ENCODE peak calls at places on chromosomes 7 and 10, in four cellular contexts. Q, W, V and J are unnamed samples.

GRCh38 chr7:28853150-28853549 is 105.0 kb downstream of the TRIL start:
- DNase-seq in W (no peak), Q (no peak), V (no peak), J (peak; percentile 13)

GRCh38 chr10:35017608-35018007 is 72.5 kb downstream of the CUL2 start:
- DNase-seq in V (no peak), Q (no peak), W (no peak), J (no peak)

GRCh38 chr7:158446706-158447105 is 140.9 kb downstream of the PTPRN2 start:
- DNase-seq in V (no peak), W (no peak), Q (no peak), J (no peak)

GRCh38 chr7:79622781-79623180 is 169.3 kb upstream of the MAGI2 start:
- DNase-seq in W (no peak), Q (no peak), V (no peak), J (peak; percentile 38)

GRCh38 chr10:96299383-96299782 is 4.9 kb upstream of the DNTT start:
- DNase-seq in V (no peak), Q (no peak), W (no peak), J (no peak)

GRCh38 chr7:41700044-41700471 is 2.8 kb downstream of the INHBA start:
- DNase-seq in W (no peak), V (no peak), Q (no peak), J (no peak)

GRCh38 chr7:127871226-127871625 is 160.0 kb downstream of the LRRC4 start:
- DNase-seq in V (no peak), Q (no peak), W (no peak), J (no peak)

GRCh38 chr10:36608866-36609265 is 516.5 kb upstream of the ANKRD30A start:
- DNase-seq in V (no peak), W (no peak), Q (no peak), J (no peak)

GRCh38 chr10:114375082-114375481 is 29.2 kb downstream of the AFAP1L2 start:
- DNase-seq in V (no peak), Q (peak; percentile 16), W (no peak), J (no peak)

GRCh38 chr7:18384491-18385143 is 110.9 kb upstream of the HDAC9 start:
- DNase-seq in V (no peak), W (no peak), Q (no peak), J (peak; percentile 26)

GRCh38 chr10:26274391-26274790 is 57.8 kb downstream of the GAD2 start:
- DNase-seq in W (no peak), Q (no peak), V (no peak), J (no peak)

GRCh38 chr10:13969792-13970140 is 361.0 kb downstream of the FRMD4A start:
- DNase-seq in V (no peak), W (peak; percentile 36), Q (no peak), J (no peak)

GRCh38 chr10:93379366-93380042 is 102.6 kb downstream of the MYOF start:
- DNase-seq in V (no peak), Q (peak; percentile 69), W (peak; percentile 68), J (peak; percentile 74)

GRCh38 chr7:78125884-78126283 is 327.3 kb downstream of the PHTF2 start:
- DNase-seq in W (no peak), Q (no peak), V (no peak), J (peak; percentile 36)

GRCh38 chr10:112631501-112632410 is 184.7 kb downstream of the VTI1A start:
- DNase-seq in Q (no peak), V (no peak), W (no peak), J (no peak)

GRCh38 chr7:133001727-133002126 is 80.2 kb downstream of the CHCHD3 start:
- DNase-seq in W (no peak), Q (no peak), V (no peak), J (no peak)

GRCh38 chr7:156156734-156157408 is 344.6 kb upstream of the SHH start:
- DNase-seq in W (no peak), V (peak; percentile 51), Q (peak; percentile 32), J (peak; percentile 69)

GRCh38 chr7:150362989-150363769 is 5.4 kb upstream of the REPIN1 start:
- DNase-seq in W (no peak), Q (no peak), V (peak; percentile 12), J (no peak)

GRCh38 chr7:27678617-27679260 is 16.1 kb upstream of the HIBADH start:
- DNase-seq in V (no peak), Q (peak; percentile 41), W (no peak), J (peak; percentile 46)

GRCh38 chr7:135239263-135239662 is 5.6 kb downstream of the STRA8 start:
- DNase-seq in Q (no peak), W (no peak), V (no peak), J (no peak)

GRCh38 chr10:16478801-16479200 is 42.0 kb downstream of the PTER start:
- DNase-seq in V (no peak), Q (no peak), W (no peak), J (no peak)

GRCh38 chr10:7797582-7797981 is 9.6 kb downstream of the ATP5F1C start:
- DNase-seq in Q (peak; percentile 71), W (no peak), V (no peak), J (peak; percentile 76)

GRCh38 chr10:27197980-27198645 is 42.5 kb downstream of the ACBD5 start:
- DNase-seq in W (no peak), V (no peak), Q (no peak), J (no peak)

GRCh38 chr10:76632158-76633051 is 1005.2 kb downstream of the KCNMA1 start:
- DNase-seq in V (no peak), Q (no peak), W (no peak), J (peak; percentile 55)

GRCh38 chr10:1754506-1755177 is 17.3 kb upstream of the ADARB2 start:
- DNase-seq in V (no peak), Q (no peak), W (no peak), J (no peak)

GRCh38 chr10:129715805-129716785 is 248.0 kb downstream of the EBF3 start:
- DNase-seq in V (no peak), W (no peak), Q (no peak), J (no peak)

GRCh38 chr10:75111367-75111905 is at the start of gene SAMD8:
- DNase-seq in V (peak; percentile 97), Q (peak; percentile 89), W (peak; percentile 97), J (peak; percentile 96)

GRCh38 chr10:74190494-74190893 is 39.5 kb downstream of the ADK start:
- DNase-seq in Q (no peak), W (no peak), V (no peak), J (peak; percentile 34)

GRCh38 chr7:15068324-15068723 is 165.8 kb upstream of the DGKB start:
- DNase-seq in Q (no peak), V (no peak), W (no peak), J (peak; percentile 39)

GRCh38 chr7:644381-645305 is 81.9 kb upstream of the DNAAF5 start:
- DNase-seq in V (no peak), W (no peak), Q (no peak), J (no peak)

GRCh38 chr7:27154901-27155815 is 1.3 kb downstream of the HOXA7 start:
- DNase-seq in Q (peak; percentile 34), V (peak; percentile 67), W (peak; percentile 51), J (peak; percentile 87)

GRCh38 chr7:85186083-85186520 is 754 bp downstream of the SEMA3D start:
- DNase-seq in V (no peak), W (no peak), Q (no peak), J (peak; percentile 55)

GRCh38 chr10:93060887-93061593 is 442 bp downstream of the CYP26C1 start:
- DNase-seq in W (no peak), Q (no peak), V (no peak), J (no peak)